ENCODE peak calls at places on chromosome 21, in four cellular contexts. Q is heart left ventricle, X is WTC11, C is endothelial cell. J is an unnamed sample.

GRCh38 chr21:42237577-42237976 is 18.6 kb downstream of the ABCG1 start:
- DNase-seq in C (no peak), Q (no peak), X (no peak), J (no peak)

GRCh38 chr21:41460578-41461527 is 34.8 kb downstream of the MX1 start:
- DNase-seq in Q (peak), C (peak), X (peak), J (no peak)

GRCh38 chr21:42162831-42163510 is 56.0 kb upstream of the ABCG1 start:
- DNase-seq in Q (no peak), X (no peak), C (no peak), J (no peak)

GRCh38 chr21:32764186-32764585 is 7.4 kb downstream of the PAXBP1 start:
- DNase-seq in Q (no peak), X (no peak), C (no peak), J (no peak)

GRCh38 chr21:41960386-41960785 is 6.6 kb upstream of the C2CD2 start:
- DNase-seq in C (no peak), X (no peak), Q (no peak), J (peak)

GRCh38 chr21:33762798-33763572 is 120.7 kb downstream of the ITSN1 start:
- DNase-seq in Q (no peak), X (no peak), C (no peak), J (no peak)

GRCh38 chr21:38424333-38424732 is 73.9 kb downstream of the ERG start:
- DNase-seq in C (no peak), X (no peak), Q (no peak), J (no peak)

GRCh38 chr21:35026617-35027557 is 22.2 kb downstream of the RUNX1 start:
- DNase-seq in C (peak), X (peak), Q (peak), J (no peak)

GRCh38 chr21:22791986-22792560 is 1793.9 kb downstream of the NCAM2 start:
- DNase-seq in C (peak), X (no peak), Q (no peak), J (no peak)

GRCh38 chr21:33587792-33588484 is 546 bp downstream of the DONSON start:
- DNase-seq in X (peak), Q (peak), C (peak), J (no peak)

GRCh38 chr21:38440746-38441145 is 57.5 kb downstream of the ERG start:
- DNase-seq in C (no peak), Q (no peak), X (no peak), J (no peak)

GRCh38 chr21:43717166-43717853 is 1.6 kb upstream of the PDXK start:
- DNase-seq in X (no peak), Q (no peak), C (no peak), J (no peak)

GRCh38 chr21:43766734-43767497 is 9.2 kb downstream of the CSTB start:
- DNase-seq in C (no peak), X (no peak), Q (no peak), J (no peak)

GRCh38 chr21:46154155-46154954 is 1.0 kb downstream of the FTCD start:
- DNase-seq in C (no peak), Q (peak), X (no peak), J (peak)

GRCh38 chr21:31347435-31348032 is 3.5 kb upstream of the TIAM1 start:
- DNase-seq in X (no peak), Q (no peak), C (no peak), J (no peak)

GRCh38 chr21:16280731-16281130 is 550.9 kb downstream of the USP25 start:
- DNase-seq in X (no peak), Q (no peak), C (no peak), J (no peak)

GRCh38 chr21:33078907-33079582 is 9.1 kb downstream of the OLIG1 start:
- DNase-seq in Q (no peak), X (no peak), C (no peak), J (no peak)

GRCh38 chr21:42310411-42311001 is 4.7 kb downstream of the TFF3 start:
- DNase-seq in Q (no peak), X (no peak), C (no peak), J (no peak)

GRCh38 chr21:36584980-36585940 is 105.3 kb upstream of the CLDN14 start:
- DNase-seq in C (no peak), X (no peak), Q (no peak), J (no peak)
- TF ChIP-seq CTCF in C (no peak), X (no peak), Q (no peak), J (peak)

GRCh38 chr21:29155118-29155932 is 24.9 kb downstream of the MAP3K7CL start:
- DNase-seq in C (no peak), Q (peak), X (peak), J (no peak)
- TF ChIP-seq CTCF in C (no peak), Q (no peak), X (no peak), J (no peak)

GRCh38 chr21:30268608-30269197 is 14.0 kb downstream of the KRTAP24-1 start:
- DNase-seq in C (no peak), Q (no peak), X (no peak), J (no peak)
- TF ChIP-seq CTCF in C (peak), Q (no peak), X (peak), J (peak)

DNA sequence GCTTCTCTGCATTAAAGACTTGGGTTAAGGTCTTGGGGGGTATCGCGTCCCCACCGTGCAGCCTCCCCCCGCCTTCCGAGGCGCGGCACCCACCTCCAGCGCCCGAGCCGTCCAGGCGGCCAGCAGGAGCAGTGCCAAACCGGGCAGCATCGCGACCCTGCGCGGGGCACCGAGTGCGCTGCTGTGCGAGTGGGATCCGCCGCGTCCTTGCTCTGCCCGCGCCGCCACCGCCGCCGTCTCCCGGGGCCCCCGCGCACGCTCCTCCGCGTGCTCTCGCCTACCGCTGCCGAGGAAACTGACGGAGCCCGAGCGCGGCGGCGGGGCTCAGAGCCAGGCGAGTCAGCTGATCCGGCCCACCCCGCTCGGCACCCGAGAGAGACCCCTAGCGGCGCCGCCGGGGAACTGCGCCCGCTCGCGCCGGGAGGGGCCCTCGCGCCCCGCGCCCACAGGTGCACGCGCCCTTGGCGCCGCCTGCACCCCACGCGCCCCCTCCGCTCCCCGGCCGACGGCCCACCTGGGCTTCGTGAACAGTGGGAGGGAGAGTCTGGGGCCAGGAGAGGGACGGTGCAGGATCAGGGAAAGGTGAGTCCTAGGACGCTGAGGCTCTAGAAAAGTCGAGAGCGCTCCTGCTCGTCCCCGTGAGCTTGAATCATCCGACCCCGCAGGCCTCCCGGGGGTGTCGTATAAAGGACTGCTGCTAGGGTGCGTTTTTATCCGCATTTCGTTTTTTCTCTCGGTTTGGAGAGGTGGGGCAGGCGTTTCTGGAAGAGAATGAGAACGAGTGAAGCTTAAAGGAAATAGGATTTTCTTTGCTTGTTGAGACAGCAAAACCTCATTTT is at the start of gene APP:
- DNase-seq in C (peak), Q (peak), X (peak), J (no peak)
- TF ChIP-seq CTCF in C (peak), Q (peak), X (peak), J (peak)

GRCh38 chr21:45152265-45152746 is 77.9 kb downstream of the ADARB1 start:
- DNase-seq in Q (peak), X (peak), C (peak), J (no peak)
- TF ChIP-seq CTCF in Q (no peak), X (no peak), C (no peak), J (peak)

GRCh38 chr21:40385883-40386282 is 461.1 kb downstream of the DSCAM start:
- DNase-seq in Q (no peak), C (no peak), X (no peak), J (no peak)
- TF ChIP-seq CTCF in Q (no peak), C (no peak), X (no peak), J (no peak)

GRCh38 chr21:23963454-23963853 is 1643.8 kb downstream of the MRPL39 start:
- DNase-seq in X (no peak), C (no peak), Q (no peak), J (no peak)

GRCh38 chr21:23968008-23968407 is 1639.3 kb downstream of the MRPL39 start:
- DNase-seq in X (no peak), C (no peak), Q (no peak), J (no peak)

DNA sequence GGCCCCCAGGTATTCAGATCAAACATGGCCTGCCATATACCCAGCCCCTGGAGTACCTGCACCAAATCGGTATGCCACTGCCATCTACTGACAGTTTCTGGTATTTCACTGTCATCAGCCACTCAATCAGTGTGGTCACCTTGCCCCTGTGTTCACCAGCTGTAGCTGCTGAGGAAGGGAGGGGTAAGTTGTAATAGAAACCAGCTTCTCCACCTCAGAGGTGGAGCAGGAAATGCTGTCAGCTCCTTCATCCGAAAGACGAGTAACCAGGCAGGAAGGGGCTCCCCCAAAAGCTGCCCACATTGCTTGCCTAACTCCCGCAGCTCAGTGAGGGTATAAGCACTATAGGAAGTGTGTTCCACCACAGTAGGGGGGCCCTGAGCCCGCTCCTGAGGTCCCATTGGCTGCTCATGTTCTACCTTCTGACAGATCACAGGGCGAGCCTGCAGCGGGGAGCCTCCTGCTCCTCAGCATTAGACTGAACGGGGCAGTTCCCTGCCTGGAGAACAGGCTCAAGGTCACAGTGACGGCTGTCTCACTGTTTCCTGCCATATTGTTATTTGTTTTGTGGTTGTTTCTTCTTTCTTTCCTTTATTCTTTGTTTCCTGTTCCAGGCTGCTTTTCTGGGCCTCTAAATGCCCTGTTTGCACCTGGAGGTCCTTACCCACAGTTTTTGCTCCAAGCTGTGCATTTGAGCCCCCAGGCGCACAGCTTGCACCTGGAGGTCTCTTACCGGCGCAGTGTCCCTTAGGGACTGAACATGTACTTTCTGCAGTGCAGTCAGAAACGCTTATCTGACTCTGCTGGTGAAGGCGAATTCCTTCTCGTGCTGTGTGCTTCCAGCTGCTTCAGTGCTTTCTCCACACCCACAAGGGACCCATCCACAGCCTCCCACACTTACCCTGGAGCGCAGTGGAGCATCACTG is 1638.3 kb downstream of the MRPL39 start:
- DNase-seq in C (peak), Q (no peak), X (peak), J (no peak)
- TF ChIP-seq CTCF in C (peak), Q (no peak), X (peak), J (peak)

J was measured in chondrocyte.